ENCODE peak calls at places on chromosomes 7 and 10, in four cellular contexts. G is adrenal gland, Z is lung, H is neural crest cell. T is an unnamed sample.

GRCh38 chr10:77823811-77824542 is 102.6 kb downstream of the DLG5 start:
- DNase-seq in G (no peak), Z (no peak), H (no peak), T (no peak)

GRCh38 chr7:19290936-19291335 is 145.7 kb upstream of the FERD3L start:
- DNase-seq in G (no peak), Z (no peak), H (no peak), T (no peak)

GRCh38 chr7:118918556-118918955 is 694.1 kb downstream of the ANKRD7 start:
- DNase-seq in G (no peak), Z (no peak), H (no peak), T (peak)

GRCh38 chr10:100504101-100504500 is 15.6 kb downstream of the SEC31B start:
- DNase-seq in G (no peak), Z (no peak), H (no peak), T (no peak)

GRCh38 chr10:111973306-111973705 is 210.3 kb downstream of the GPAM start:
- DNase-seq in G (no peak), Z (no peak), H (no peak), T (no peak)

GRCh38 chr10:104325436-104326430 is 12.5 kb downstream of the ITPRIP start:
- DNase-seq in G (peak), Z (peak), H (no peak), T (no peak)

GRCh38 chr7:152615052-152615741 is 60.7 kb downstream of the XRCC2 start:
- DNase-seq in G (no peak), Z (no peak), H (no peak), T (peak)

GRCh38 chr7:43164757-43165156 is 52.3 kb downstream of the HECW1 start:
- DNase-seq in G (peak), Z (no peak), H (no peak), T (no peak)

GRCh38 chr10:103451091-103451801 is 924 bp downstream of the CALHM2 start:
- DNase-seq in G (peak), Z (peak), H (no peak), T (no peak)

GRCh38 chr7:37557810-37558209 is 109.1 kb upstream of the ELMO1 start:
- DNase-seq in G (no peak), Z (no peak), H (no peak), T (no peak)

GRCh38 chr7:12769464-12769863 is 82.0 kb downstream of the ARL4A start:
- DNase-seq in G (no peak), Z (no peak), H (no peak), T (no peak)

GRCh38 chr7:95335093-95335492 is 10.8 kb upstream of the PON1 start:
- DNase-seq in G (no peak), Z (no peak), H (no peak), T (no peak)

GRCh38 chr7:2417981-2418481 is 14.6 kb downstream of the CHST12 start:
- DNase-seq in G (peak), Z (no peak), H (no peak), T (no peak)

GRCh38 chr10:75137533-75138438 is 26.3 kb downstream of the SAMD8 start:
- DNase-seq in G (no peak), Z (no peak), H (no peak), T (no peak)

GRCh38 chr7:152989889-152990380 is 230.4 kb downstream of the ACTR3B start:
- DNase-seq in G (no peak), Z (no peak), H (peak), T (no peak)

GRCh38 chr10:19629559-19629958 is 186.7 kb upstream of the PLXDC2 start:
- DNase-seq in G (peak), Z (no peak), H (peak), T (no peak)

GRCh38 chr7:25720427-25720826 is 431.6 kb upstream of the NFE2L3 start:
- DNase-seq in G (peak), Z (no peak), H (no peak), T (no peak)

GRCh38 chr7:137879357-137880158 is 32.8 kb upstream of the DGKI start:
- DNase-seq in G (no peak), Z (no peak), H (no peak), T (no peak)

GRCh38 chr7:81925530-81925929 is 155.7 kb upstream of the HGF start:
- DNase-seq in G (no peak), Z (no peak), H (no peak), T (no peak)

GRCh38 chr10:78277734-78278404 is 244.2 kb downstream of the RPS24 start:
- DNase-seq in G (peak), Z (no peak), H (no peak), T (no peak)

GRCh38 chr7:3106353-3106752 is 62.7 kb upstream of the CARD11 start:
- DNase-seq in G (no peak), Z (no peak), H (no peak), T (no peak)

GRCh38 chr10:84205049-84205852 is 10.9 kb downstream of the CDHR1 start:
- DNase-seq in G (peak), Z (peak), H (peak), T (peak)

GRCh38 chr7:55144955-55145342 is 126.1 kb downstream of the EGFR start:
- DNase-seq in G (no peak), Z (no peak), H (no peak), T (no peak)

GRCh38 chr7:144780071-144780608 is 55.7 kb downstream of the TPK1 start:
- DNase-seq in G (no peak), Z (no peak), H (no peak), T (no peak)

GRCh38 chr10:88289342-88289741 is 293.8 kb downstream of the RNLS start:
- DNase-seq in G (no peak), Z (no peak), H (no peak), T (no peak)

GRCh38 chr10:79241990-79242619 is 105.2 kb upstream of the PPIF start:
- DNase-seq in G (peak), Z (peak), H (peak), T (peak)

GRCh38 chr10:129775681-129776080 is 188.4 kb downstream of the EBF3 start:
- DNase-seq in G (no peak), Z (no peak), H (no peak), T (no peak)

GRCh38 chr10:129774082-129774735 is 189.9 kb downstream of the EBF3 start:
- DNase-seq in G (no peak), Z (no peak), H (no peak), T (no peak)

GRCh38 chr7:14293434-14293833 is 304.0 kb upstream of the ETV1 start:
- DNase-seq in G (no peak), Z (no peak), H (no peak), T (no peak)

GRCh38 chr10:66625709-66626590 is 299.9 kb upstream of the LRRTM3 start:
- DNase-seq in G (no peak), Z (no peak), H (no peak), T (no peak)

GRCh38 chr10:122992031-122992585 is 11.9 kb downstream of the PSTK start:
- DNase-seq in G (no peak), Z (no peak), H (no peak), T (no peak)

DNA sequence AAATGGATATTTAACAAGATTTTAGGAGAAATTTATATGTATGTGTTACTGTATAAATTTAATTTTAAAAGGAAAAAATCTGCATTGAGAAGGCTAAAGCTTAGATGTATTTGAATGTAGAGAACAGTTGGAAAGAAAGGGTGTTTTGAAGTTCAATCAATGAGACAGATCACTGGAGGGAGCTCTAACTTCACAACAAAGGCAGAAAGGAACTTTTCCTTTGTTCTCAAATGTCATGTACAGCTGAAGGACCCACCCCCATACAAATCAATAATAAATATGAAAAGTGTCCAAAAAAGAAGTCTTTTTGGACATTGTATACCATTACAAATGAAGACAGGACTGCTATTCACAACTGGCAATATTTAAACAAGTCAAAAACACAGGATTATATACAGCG is 403.4 kb downstream of the DNAJB9 start:
- DNase-seq in G (no peak), Z (no peak), H (no peak), T (no peak)
- TF ChIP-seq CTCF in G (no peak), Z (no peak), H (peak), T (peak)

DNA sequence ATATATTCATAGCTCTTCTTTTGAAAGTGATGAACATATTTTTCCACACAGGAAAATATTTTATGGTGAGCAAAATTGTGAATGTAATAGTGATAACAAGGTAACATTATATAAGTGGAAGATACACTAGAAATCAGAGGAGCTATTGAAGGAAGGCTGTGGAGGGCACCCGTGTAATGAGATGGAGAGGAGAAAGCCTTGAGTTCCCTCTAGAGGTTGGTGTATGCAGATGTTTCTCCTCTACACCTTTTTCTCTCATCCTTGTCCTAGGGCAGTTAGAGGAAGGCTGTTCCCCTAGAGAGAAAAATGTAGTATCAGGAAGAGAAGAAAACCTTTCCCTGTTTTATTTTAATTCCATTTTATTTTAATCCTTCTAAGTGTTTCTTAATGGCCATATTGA is 54.6 kb upstream of the NRG3 start:
- DNase-seq in G (no peak), Z (no peak), H (no peak), T (peak)
- TF ChIP-seq CTCF in G (no peak), Z (no peak), H (peak), T (peak)

GRCh38 chr7:100007887-100008286 is 7.5 kb upstream of the ZKSCAN1 start:
- DNase-seq in G (no peak), Z (no peak), H (no peak), T (no peak)

GRCh38 chr7:100008525-100008924 is 6.9 kb upstream of the ZKSCAN1 start:
- DNase-seq in G (no peak), Z (no peak), H (no peak), T (no peak)

GRCh38 chr7:100000239-100000638 is 15.2 kb upstream of the ZKSCAN1 start:
- DNase-seq in G (no peak), Z (no peak), H (no peak), T (no peak)

GRCh38 chr7:100003711-100004661 is 11.4 kb upstream of the ZKSCAN1 start:
- DNase-seq in G (no peak), Z (peak), H (no peak), T (no peak)
- TF ChIP-seq CTCF in G (no peak), Z (no peak), H (no peak), T (no peak)

DNA sequence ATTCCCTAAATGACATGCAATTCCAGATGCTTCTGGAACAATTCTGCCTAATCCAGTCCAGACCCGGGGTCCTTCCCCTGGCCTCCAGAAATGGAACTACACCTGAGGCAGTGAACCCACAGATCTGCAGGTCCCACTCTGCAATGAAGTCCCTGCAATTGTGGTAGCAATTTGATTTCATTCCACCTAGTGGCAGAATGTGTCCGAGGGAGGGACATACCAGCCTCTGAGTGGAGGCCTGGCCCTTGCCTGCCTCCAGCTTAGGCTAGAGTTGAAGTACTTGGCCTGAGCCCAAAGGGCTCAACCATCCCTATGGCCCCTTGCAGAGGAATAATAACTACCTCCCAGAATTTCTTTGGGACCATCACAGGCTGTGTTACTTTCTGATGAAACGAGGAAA is 4.2 kb upstream of the CEP41 start:
- DNase-seq in G (no peak), Z (no peak), H (no peak), T (no peak)
- TF ChIP-seq CTCF in G (no peak), Z (no peak), H (no peak), T (no peak)

GRCh38 chr7:96827701-96828100 is 118.1 kb upstream of the SEM1 start:
- DNase-seq in G (no peak), Z (no peak), H (no peak), T (no peak)
- TF ChIP-seq CTCF in G (no peak), Z (no peak), H (no peak), T (no peak)

DNA sequence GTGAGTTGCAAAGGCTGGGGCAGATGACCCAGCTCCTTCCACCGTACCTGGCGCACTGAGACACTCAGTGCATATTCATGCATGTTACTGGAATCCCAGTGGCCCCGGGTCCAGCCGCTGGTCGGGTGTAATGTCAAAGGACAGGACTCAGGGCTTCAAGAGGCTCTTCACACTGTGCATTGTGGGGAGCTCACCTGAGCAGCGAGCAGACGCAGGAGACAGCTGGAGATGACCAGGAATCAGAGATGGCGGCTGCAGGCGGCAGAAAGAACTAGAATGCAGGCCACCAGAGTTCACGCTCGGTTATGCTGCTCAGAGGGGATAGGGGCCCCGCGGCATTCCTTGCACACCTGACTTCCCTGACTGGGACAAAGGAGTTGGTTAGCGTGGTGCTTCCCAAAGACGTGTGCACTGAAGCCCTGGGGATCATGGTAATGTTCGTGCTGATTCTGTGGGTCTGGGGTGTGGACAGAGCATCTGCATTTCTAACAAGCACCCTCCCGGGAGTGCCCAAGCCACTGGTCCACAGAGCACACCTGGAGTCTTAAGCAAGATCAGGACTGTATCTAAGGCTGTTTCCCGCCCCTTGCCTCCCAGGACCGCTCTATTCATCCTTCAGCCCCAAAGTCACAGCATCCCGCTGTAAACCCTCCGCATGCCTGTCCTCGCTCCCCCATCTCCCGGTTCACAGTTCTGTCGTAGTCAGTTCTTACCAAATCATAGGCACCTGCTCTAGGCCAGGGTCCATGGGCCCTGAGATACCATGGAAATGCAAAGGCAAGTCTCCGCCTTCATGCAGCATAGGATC is 71.0 kb downstream of the MKI67 start:
- DNase-seq in G (no peak), Z (no peak), H (no peak), T (no peak)
- TF ChIP-seq CTCF in G (no peak), Z (no peak), H (no peak), T (no peak)

GRCh38 chr10:61900829-61901783 is at the start of gene ARID5B:
- DNase-seq in G (peak), Z (peak), H (peak), T (peak)
- TF ChIP-seq CTCF in G (no peak), Z (no peak), H (no peak), T (no peak)

DNA sequence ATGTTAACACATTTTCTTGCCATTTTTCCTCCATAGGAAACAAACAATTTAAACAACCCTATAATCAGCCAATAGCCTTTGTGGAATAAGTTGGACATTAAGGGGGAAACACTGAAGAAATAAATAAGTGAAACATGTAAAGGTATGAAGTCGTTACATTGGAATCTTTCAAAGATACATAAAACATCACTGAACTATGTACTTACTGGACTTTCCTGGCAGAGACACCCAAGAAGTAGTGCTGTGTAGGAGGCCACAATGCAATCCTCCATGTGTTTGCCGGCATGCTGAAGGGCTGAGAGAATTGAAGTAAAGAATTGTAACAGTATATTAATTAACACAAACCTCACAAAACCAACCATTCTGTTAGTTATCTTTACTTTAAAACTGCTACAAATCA is 76.5 kb upstream of the GRID1 start:
- DNase-seq in G (no peak), Z (no peak), H (no peak), T (no peak)
- TF ChIP-seq CTCF in G (no peak), Z (no peak), H (no peak), T (no peak)

T was measured in D721Med.